ENCODE peak calls at places on chromosomes 2 and 18, in six cellular contexts. I is stomach, D is fibroblast of lung, L is progenitor cell of endocrine pancreas, K is dorsolateral prefrontal cortex, P is HCT116. Q is an unnamed sample.

GRCh38 chr18:77000527-77000926 is 132.1 kb downstream of the MBP start:
- DNase-seq in I (peak), D (peak), L (no peak), K (peak), P (no peak), Q (peak)

GRCh38 chr2:180980185-180980942 is at the start of gene UBE2E3:
- DNase-seq in I (peak), D (peak), L (peak), K (peak), P (peak), Q (peak)

GRCh38 chr2:210502997-210503621 is 26.6 kb upstream of the LANCL1 start:
- DNase-seq in I (peak), D (peak), L (no peak), K (peak), P (peak), Q (peak)

GRCh38 chr2:174227748-174228147 is 20.6 kb downstream of the OLA1 start:
- DNase-seq in I (no peak), D (no peak), L (no peak), K (no peak), P (no peak), Q (no peak)

GRCh38 chr18:67145586-67146292 is 370.8 kb downstream of the DSEL start:
- DNase-seq in I (no peak), D (no peak), L (no peak), K (no peak), P (no peak), Q (no peak)

GRCh38 chr2:108786008-108786353 is 590 bp upstream of the CCDC138 start:
- DNase-seq in I (no peak), D (no peak), L (no peak), K (no peak), P (no peak), Q (no peak)

GRCh38 chr2:99748344-99748743 is 258.5 kb upstream of the REV1 start:
- DNase-seq in I (no peak), D (no peak), L (no peak), K (no peak), P (no peak), Q (no peak)

GRCh38 chr2:31125918-31126695 is 12.1 kb downstream of the GALNT14 start:
- DNase-seq in I (no peak), D (no peak), L (no peak), K (no peak), P (no peak), Q (no peak)

GRCh38 chr2:157479081-157480027 is 35.5 kb upstream of the CYTIP start:
- DNase-seq in I (no peak), D (no peak), L (no peak), K (no peak), P (no peak), Q (peak)

GRCh38 chr2:141200191-141200590 is 930.6 kb downstream of the LRP1B start:
- DNase-seq in I (no peak), D (peak), L (no peak), K (no peak), P (no peak), Q (no peak)

GRCh38 chr2:65129276-65129612 is 662 bp downstream of the RAB1A start:
- DNase-seq in I (no peak), D (no peak), L (no peak), K (peak), P (no peak), Q (no peak)

GRCh38 chr18:51731070-51731469 is 533.6 kb upstream of the MEX3C start:
- DNase-seq in I (no peak), D (no peak), L (no peak), K (no peak), P (no peak), Q (no peak)

GRCh38 chr2:32135409-32135808 is 30.3 kb upstream of the SLC30A6 start:
- DNase-seq in I (no peak), D (peak), L (no peak), K (no peak), P (peak), Q (peak)

GRCh38 chr2:220315098-220315785 is 687.8 kb downstream of the SLC4A3 start:
- DNase-seq in I (no peak), D (no peak), L (no peak), K (no peak), P (no peak), Q (no peak)

GRCh38 chr2:127843677-127844076 is 14.3 kb downstream of the POLR2D start:
- DNase-seq in I (no peak), D (no peak), L (no peak), K (no peak), P (no peak), Q (no peak)

GRCh38 chr2:36516136-36516870 is 81.7 kb downstream of the FEZ2 start:
- DNase-seq in I (no peak), D (peak), L (no peak), K (no peak), P (no peak), Q (no peak)

GRCh38 chr2:241753493-241753892 is 19.1 kb downstream of the D2HGDH start:
- DNase-seq in I (no peak), D (no peak), L (no peak), K (no peak), P (no peak), Q (no peak)

GRCh38 chr2:118732432-118732831 is 115.0 kb downstream of the EN1 start:
- DNase-seq in I (no peak), D (peak), L (no peak), K (no peak), P (no peak), Q (no peak)

GRCh38 chr2:230129343-230129742 is 60.6 kb upstream of the SLC16A14 start:
- DNase-seq in I (no peak), D (no peak), L (no peak), K (no peak), P (no peak), Q (no peak)

GRCh38 chr18:23857756-23858155 is 156.8 kb upstream of the TTC39C start:
- DNase-seq in I (peak), D (peak), L (no peak), K (no peak), P (no peak), Q (no peak)

GRCh38 chr2:149611100-149611820 is 23.7 kb upstream of the MMADHC start:
- DNase-seq in I (no peak), D (no peak), L (no peak), K (no peak), P (no peak), Q (no peak)

GRCh38 chr2:137607722-137608121 is 356.6 kb upstream of the HNMT start:
- DNase-seq in I (no peak), D (no peak), L (no peak), K (no peak), P (no peak), Q (no peak)

GRCh38 chr2:181680055-181680936 is at the start of gene NEUROD1:
- DNase-seq in I (no peak), D (no peak), L (no peak), K (no peak), P (no peak), Q (no peak)

GRCh38 chr2:121034551-121034950 is 250.5 kb downstream of the TFCP2L1 start:
- DNase-seq in I (no peak), D (no peak), L (no peak), K (no peak), P (no peak), Q (no peak)

GRCh38 chr2:19775315-19775714 is 126.5 kb downstream of the TTC32 start:
- DNase-seq in I (no peak), D (no peak), L (no peak), K (no peak), P (no peak), Q (no peak)

GRCh38 chr2:165469417-165469816 is at the start of gene CSRNP3:
- DNase-seq in I (peak), D (peak), L (peak), K (peak), P (peak), Q (no peak)

GRCh38 chr2:172172513-172173217 is 70.0 kb upstream of the DLX2 start:
- DNase-seq in I (peak), D (peak), L (peak), K (peak), P (peak), Q (peak)

GRCh38 chr2:6011871-6012380 is 319.7 kb downstream of the SOX11 start:
- DNase-seq in I (no peak), D (no peak), L (no peak), K (no peak), P (no peak), Q (no peak)

GRCh38 chr2:152353364-152353763 is 18.4 kb downstream of the FMNL2 start:
- DNase-seq in I (no peak), D (no peak), L (no peak), K (no peak), P (no peak), Q (no peak)

GRCh38 chr2:234031207-234031606 is 19.3 kb upstream of the SPP2 start:
- DNase-seq in I (no peak), D (peak), L (no peak), K (no peak), P (no peak), Q (no peak)

GRCh38 chr2:138059967-138060635 is 95.8 kb downstream of the HNMT start:
- DNase-seq in I (peak), D (peak), L (no peak), K (no peak), P (no peak), Q (no peak)

GRCh38 chr18:13635046-13635445 is 91.3 kb downstream of the FAM210A start:
- DNase-seq in I (no peak), D (no peak), L (no peak), K (peak), P (no peak), Q (no peak)

GRCh38 chr2:95262896-95263542 is 11.2 kb upstream of the PROM2 start:
- DNase-seq in I (peak), D (peak), L (no peak), K (no peak), P (no peak), Q (no peak)

GRCh38 chr2:168456526-168457176 is 579 bp downstream of the CERS6 start:
- DNase-seq in I (peak), D (peak), L (peak), K (no peak), P (no peak), Q (peak)

GRCh38 chr2:196804381-196804780 is 4.8 kb downstream of the C2orf66 start:
- DNase-seq in I (no peak), D (no peak), L (no peak), K (no peak), P (no peak), Q (no peak)

GRCh38 chr2:46276652-46277051 is 20.6 kb upstream of the EPAS1 start:
- DNase-seq in I (no peak), D (peak), L (no peak), K (no peak), P (no peak), Q (no peak)
- TF ChIP-seq CTCF in I (no peak), D (peak), L (no peak), K (no peak), P (peak), Q (peak)

GRCh38 chr2:240586919-240587800 is 626 bp downstream of the CAPN10 start:
- DNase-seq in I (peak), D (peak), L (no peak), K (no peak), P (no peak), Q (peak)
- TF ChIP-seq CTCF in I (no peak), D (peak), L (no peak), K (no peak), P (no peak), Q (no peak)

DNA sequence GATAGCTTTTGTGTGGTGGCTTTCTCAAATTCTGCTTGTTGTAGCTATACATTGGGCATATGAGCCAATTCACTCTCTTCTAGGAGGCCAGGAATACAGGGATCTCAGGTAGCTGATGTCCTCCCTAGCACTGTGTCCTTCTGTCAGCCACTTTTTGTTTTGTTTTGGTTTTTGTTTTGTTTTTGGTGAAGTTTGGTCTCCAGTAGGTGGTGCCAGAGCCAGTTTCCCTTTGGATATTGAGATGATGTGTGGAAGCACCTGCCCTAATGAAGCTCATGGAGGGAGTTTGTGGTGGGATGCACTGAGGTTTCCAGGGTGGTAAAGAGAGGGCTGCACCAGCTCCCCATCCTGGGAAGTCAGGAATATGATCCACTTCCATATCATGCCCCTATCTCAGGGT is 100.5 kb upstream of the VWC2L start:
- DNase-seq in I (no peak), D (no peak), L (no peak), K (no peak), P (no peak), Q (peak)
- TF ChIP-seq CTCF in I (no peak), D (no peak), L (no peak), K (peak), P (peak), Q (peak)

DNA sequence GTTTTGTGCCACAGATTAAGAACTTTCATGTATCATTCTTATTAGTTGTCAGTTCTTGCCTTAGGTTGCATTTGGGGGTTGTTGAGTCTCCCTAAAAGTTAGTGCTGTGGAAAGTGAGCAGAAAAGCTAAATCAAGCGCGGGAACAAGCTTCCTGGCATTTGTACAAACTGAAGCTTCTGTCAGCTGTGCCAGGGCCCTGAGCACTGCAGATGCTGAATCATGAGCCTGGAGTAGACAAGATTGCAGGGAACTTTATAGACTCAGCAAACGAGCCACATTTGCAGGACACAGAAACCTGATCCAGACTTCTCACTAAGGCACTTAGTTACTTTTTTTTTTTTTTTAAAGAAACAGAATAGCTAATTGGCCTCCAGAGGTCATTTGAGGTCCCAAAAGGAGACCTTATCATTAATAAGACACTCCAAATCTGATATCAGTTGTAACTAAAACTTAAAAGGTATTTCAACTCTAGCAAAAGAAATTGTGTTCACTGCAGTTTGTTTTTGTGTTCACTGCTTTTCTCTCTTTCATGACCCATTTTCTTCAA is 88.7 kb downstream of the ADAM23 start:
- DNase-seq in I (no peak), D (peak), L (no peak), K (peak), P (no peak), Q (peak)
- TF ChIP-seq CTCF in I (no peak), D (no peak), L (no peak), K (no peak), P (no peak), Q (no peak)

DNA sequence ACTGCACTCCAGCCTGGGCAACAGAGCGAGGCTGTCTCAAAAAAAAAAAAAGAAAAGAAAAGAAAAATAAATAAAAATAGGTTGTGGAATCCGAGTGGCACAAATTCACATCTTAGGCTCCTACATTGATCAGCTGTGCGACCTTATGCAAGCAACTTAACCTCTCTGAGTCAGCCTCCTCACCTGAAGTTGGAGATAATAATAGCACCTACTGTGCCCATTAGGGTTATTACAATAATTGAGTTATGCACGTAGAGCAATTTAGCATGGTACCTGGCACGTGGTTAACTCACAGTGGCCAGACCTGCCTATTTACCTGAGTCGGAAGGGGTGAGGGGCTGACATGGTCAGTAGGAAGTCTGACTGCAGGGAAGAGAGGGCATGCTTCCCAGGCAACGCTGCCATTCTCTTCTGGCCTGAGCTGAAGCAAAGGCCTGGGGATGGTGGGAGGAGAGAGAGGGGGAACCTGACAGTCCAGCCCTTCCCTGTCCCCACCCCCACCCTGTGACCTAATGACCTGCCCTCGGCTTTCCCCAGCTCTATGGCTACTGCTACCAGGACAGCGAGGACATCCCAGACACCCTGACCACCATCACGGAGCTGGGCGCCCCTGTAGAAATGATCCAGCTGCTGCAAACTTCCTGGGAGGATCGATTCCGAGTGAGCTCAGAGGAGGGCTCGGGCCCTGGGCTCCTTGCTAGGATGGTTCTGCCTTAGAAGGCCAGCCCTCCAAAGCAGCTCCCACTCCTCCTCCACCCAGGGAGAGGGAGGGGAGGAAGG is 5.1 kb downstream of the PKDCC start:
- DNase-seq in I (no peak), D (peak), L (no peak), K (no peak), P (no peak), Q (no peak)
- TF ChIP-seq CTCF in I (no peak), D (no peak), L (no peak), K (no peak), P (no peak), Q (no peak)

DNA sequence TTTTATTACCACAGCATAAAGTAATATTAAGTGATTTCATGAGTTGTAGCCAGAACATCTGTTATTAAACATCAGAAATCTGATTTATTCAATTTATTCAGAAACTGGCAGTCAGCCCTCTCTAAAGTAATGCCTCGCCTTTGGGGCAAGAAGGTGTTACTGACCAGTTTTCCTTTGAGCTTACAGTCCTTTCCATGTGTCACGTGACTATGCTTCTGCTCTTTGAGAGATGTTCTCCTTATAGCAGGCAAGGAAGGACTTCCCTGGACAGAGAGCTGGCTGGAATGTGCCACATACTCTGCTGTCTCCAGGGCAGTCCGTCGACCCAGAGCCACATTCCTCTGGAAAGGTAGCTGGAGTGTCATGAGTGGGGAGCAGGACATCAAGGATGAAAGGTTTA is 119.7 kb downstream of the RDH14 start:
- DNase-seq in I (no peak), D (no peak), L (no peak), K (no peak), P (no peak), Q (no peak)
- TF ChIP-seq CTCF in I (no peak), D (no peak), L (no peak), K (no peak), P (no peak), Q (no peak)